ENCODE peak calls at places on chromosomes 12 and 14, in eight cellular contexts. J, N, F, D, G, M, U and H are unnamed samples.

GRCh38 chr14:78486081-78486480 is 315.9 kb downstream of the NRXN3 start:
- DNase-seq in N (no peak), J (no peak), D (no peak), M (no peak), F (no peak), G (no peak), U (no peak), H (no peak)

GRCh38 chr12:27177716-27178115 is 66.4 kb upstream of the STK38L start:
- DNase-seq in D (no peak), G (no peak), M (peak; percentile 18), U (no peak), N (no peak), F (peak; percentile 93), J (no peak), H (no peak)

GRCh38 chr12:19643635-19644034 is 204.3 kb downstream of the AEBP2 start:
- DNase-seq in D (no peak), U (no peak), J (no peak), G (peak; percentile 16), F (peak; percentile 52), N (no peak), M (no peak), H (peak; percentile 46)

GRCh38 chr12:98416845-98417244 is 98.5 kb upstream of the TMPO start:
- DNase-seq in U (no peak), F (peak; percentile 26), D (no peak), N (no peak), G (peak; percentile 40), J (no peak), M (no peak), H (no peak)

GRCh38 chr12:7512528-7512927 is 9.0 kb upstream of the CD163 start:
- DNase-seq in N (no peak), G (peak; percentile 13), J (no peak), M (peak; percentile 85), U (no peak), F (peak; percentile 39), D (peak; percentile 77), H (no peak)

GRCh38 chr12:92047058-92047826 is 98.4 kb downstream of the BTG1 start:
- DNase-seq in D (no peak), F (no peak), U (no peak), G (no peak), J (no peak), N (no peak), M (no peak), H (no peak)

GRCh38 chr14:100628225-100628624 is 41.0 kb upstream of the BEGAIN start:
- DNase-seq in D (no peak), U (no peak), G (no peak), M (no peak), N (no peak), F (no peak), J (no peak), H (no peak)

GRCh38 chr12:51075390-51075789 is 8.0 kb downstream of the CSRNP2 start:
- DNase-seq in G (no peak), M (no peak), N (no peak), F (no peak), D (no peak), J (no peak), U (no peak), H (no peak)

GRCh38 chr12:65740506-65740872 is 83.8 kb upstream of the HMGA2 start:
- DNase-seq in N (no peak), G (no peak), U (no peak), D (no peak), F (peak; percentile 23), J (no peak), M (no peak), H (no peak)

GRCh38 chr14:51093371-51094281 is 1.3 kb downstream of the TRIM9 start:
- DNase-seq in N (no peak), U (no peak), D (peak; percentile 32), M (no peak), G (peak; percentile 76), J (peak; percentile 25), F (no peak), H (no peak)
- H3K4me3 ChIP-seq in N (peak overlapping the region; percentile 75), U (peak overlapping the region; percentile 57), D (no peak overlapping the region), M (no peak overlapping the region), G (peak overlapping the region; percentile 76), J (peak overlapping the region; percentile 71), F (peak overlapping the region; percentile 70), H (no peak overlapping the region)

GRCh38 chr14:36942522-36943245 is 229.7 kb downstream of the SLC25A21 start:
- DNase-seq in D (no peak), U (no peak), N (no peak), F (peak; percentile 46), J (no peak), G (no peak), M (no peak), H (no peak)
- TF ChIP-seq CTCF in D (peak; percentile 1), U (no peak), N (no peak), F (no peak), J (no peak), G (no peak), M (no peak), H (no peak)

GRCh38 chr12:121810833-121811433 is 7.1 kb downstream of the SETD1B start:
- DNase-seq in J (no peak), F (no peak), M (no peak), G (no peak), U (no peak), N (no peak), D (no peak), H (no peak)
- H3K4me3 ChIP-seq in J (no peak overlapping the region), F (peak overlapping the region; percentile 64), M (peak overlapping the region; percentile 77), G (peak overlapping the region; percentile 53), U (peak overlapping the region; percentile 47), N (peak overlapping the region; percentile 73), D (no peak overlapping the region), H (peak overlapping the region; percentile 73)

GRCh38 chr14:72752034-72752412 is 141.9 kb downstream of the DPF3 start:
- DNase-seq in U (peak; percentile 47), M (no peak), G (no peak), F (no peak), J (no peak), N (no peak), D (no peak), H (no peak)
- TF ChIP-seq CTCF in U (no peak), M (no peak), G (no peak), F (no peak), J (no peak), N (no peak), D (no peak), H (no peak)

GRCh38 chr12:64673490-64674169 is 63.3 kb downstream of the RASSF3 start:
- DNase-seq in G (no peak), F (peak; percentile 70), D (no peak), N (no peak), J (no peak), U (no peak), M (no peak), H (peak; percentile 67)

GRCh38 chr12:64672925-64673409 is 62.7 kb downstream of the RASSF3 start:
- DNase-seq in D (peak; percentile 67), N (peak; percentile 84), U (peak; percentile 52), J (peak; percentile 67), F (peak; percentile 43), G (no peak), M (no peak), H (peak; percentile 58)

GRCh38 chr12:64671682-64672081 is 61.4 kb downstream of the RASSF3 start:
- DNase-seq in F (no peak), M (no peak), D (no peak), G (no peak), J (no peak), U (no peak), N (no peak), H (no peak)

GRCh38 chr12:64675795-64676194 is 65.5 kb downstream of the RASSF3 start:
- DNase-seq in F (peak; percentile 52), U (no peak), N (peak; percentile 73), G (peak; percentile 35), J (no peak), D (no peak), M (no peak), H (no peak)

GRCh38 chr12:64674367-64674922 is 64.2 kb downstream of the RASSF3 start:
- DNase-seq in M (no peak), U (peak; percentile 70), F (no peak), N (no peak), D (no peak), G (no peak), J (no peak), H (no peak)
- H3K4me3 ChIP-seq in M (no peak overlapping the region), U (no peak overlapping the region), F (no peak overlapping the region), N (no peak overlapping the region), D (no peak overlapping the region), G (no peak overlapping the region), J (no peak overlapping the region), H (no peak overlapping the region)

DNA sequence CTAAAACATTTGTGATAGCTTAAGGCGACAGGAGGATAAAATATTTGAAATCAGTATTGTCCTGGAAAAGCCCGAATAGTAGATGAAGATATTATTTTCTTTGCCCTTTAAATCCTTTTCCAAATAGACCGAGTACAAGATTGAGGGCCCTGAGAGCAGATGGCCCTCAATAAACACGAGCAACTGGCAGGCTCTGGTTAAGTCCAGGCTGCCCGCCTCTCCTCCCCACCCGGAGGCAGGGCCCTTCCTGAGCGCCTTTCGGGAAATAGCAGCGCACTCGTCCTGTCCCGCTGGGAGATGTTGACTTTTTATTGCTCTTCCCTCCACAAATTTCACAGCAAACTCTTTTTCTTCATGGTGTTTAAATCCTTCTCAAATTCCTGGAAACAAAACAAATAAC is 50.8 kb upstream of the MAX start:
- DNase-seq in U (no peak), M (no peak), F (no peak), D (no peak), J (peak; percentile 44), N (no peak), G (no peak), H (no peak)
- TF ChIP-seq CTCF in U (no peak), M (no peak), F (no peak), D (no peak), J (no peak), N (no peak), G (no peak), H (no peak)

GRCh38 chr12:114479831-114480230 is 73.9 kb upstream of the TBX5 start:
- DNase-seq in U (no peak), N (no peak), F (no peak), D (no peak), M (no peak), G (no peak), J (no peak), H (no peak)
- H3K4me3 ChIP-seq in U (no peak overlapping the region), N (peak overlapping the region; percentile 37), F (no peak overlapping the region), D (no peak overlapping the region), M (peak overlapping the region; percentile 58), G (peak overlapping the region; percentile 27), J (no peak overlapping the region), H (no peak overlapping the region)